ENCODE peak calls at places on chromosomes 6 and 20, in nine cellular contexts. H is tibial nerve; J is CD8-positive, alpha-beta T cell; S is neural crest cell; U is cardiac muscle cell; R is H9; F is progenitor cell of endocrine pancreas; I is AG04450; C is mesothelial cell of epicardium. O is an unnamed sample.

GRCh38 chr20:62400021-62400420 is 7.1 kb downstream of the CABLES2 start:
- DNase-seq in H (no peak), J (no peak), S (no peak), U (no peak), R (no peak), F (no peak), I (no peak), C (no peak), O (no peak)

GRCh38 chr6:47292944-47293343 is 16.8 kb downstream of the TNFRSF21 start:
- DNase-seq in H (no peak), J (no peak), S (no peak), U (no peak), R (no peak), F (no peak), I (no peak), C (no peak), O (no peak)

GRCh38 chr6:151353795-151354194 is 37.6 kb downstream of the ZBTB2 start:
- DNase-seq in H (no peak), J (no peak), S (no peak), U (no peak), R (no peak), F (no peak), I (no peak), C (no peak), O (no peak)

GRCh38 chr6:31037692-31038091 is 27.4 kb downstream of the MUC22 start:
- DNase-seq in H (no peak), J (no peak), S (no peak), U (no peak), R (no peak), F (no peak), I (peak; percentile 27), C (no peak), O (no peak)

GRCh38 chr6:1930356-1930755 is 315.0 kb downstream of the GMDS start:
- DNase-seq in H (no peak), J (no peak), S (no peak), U (no peak), R (no peak), F (no peak), I (no peak), C (no peak), O (no peak)

GRCh38 chr6:34587325-34587724 is 31.2 kb upstream of the SPDEF start:
- DNase-seq in H (no peak), J (no peak), S (no peak), U (no peak), R (no peak), F (no peak), I (no peak), C (no peak), O (no peak)

GRCh38 chr6:49913656-49914055 is 47.3 kb upstream of the CRISP1 start:
- DNase-seq in H (no peak), J (no peak), S (no peak), U (peak; percentile 66), R (peak; percentile 46), F (no peak), I (no peak), C (no peak), O (no peak)

GRCh38 chr6:137866914-137867684 is at the start of gene TNFAIP3:
- DNase-seq in H (peak; percentile 90), J (peak; percentile 95), S (peak; percentile 78), U (peak; percentile 93), R (peak; percentile 89), F (peak; percentile 85), I (peak; percentile 90), C (peak; percentile 90), O (peak; percentile 97)

GRCh38 chr20:56409521-56409920 is 2.5 kb upstream of the CASS4 start:
- DNase-seq in H (no peak), J (no peak), S (no peak), U (no peak), R (no peak), F (no peak), I (peak; percentile 67), C (no peak), O (no peak)

DNA sequence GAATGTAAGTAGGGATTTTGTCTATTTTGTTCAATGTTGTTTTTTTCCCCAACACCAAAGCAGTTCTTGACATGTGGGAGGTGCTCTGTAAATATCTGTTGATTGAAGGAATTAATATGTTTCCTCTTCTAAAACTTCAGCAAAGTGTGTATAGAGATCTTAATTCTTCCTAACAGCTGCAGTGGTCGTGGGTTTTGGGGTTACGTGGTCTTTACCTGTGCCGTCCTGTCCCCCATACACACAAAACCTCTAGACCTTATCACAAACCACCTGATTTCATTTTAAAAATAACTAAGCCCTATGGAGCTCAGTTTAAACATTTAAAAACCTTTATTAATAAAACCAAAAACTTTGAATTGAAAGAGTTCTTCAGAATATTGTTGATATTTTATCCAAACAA is 471.8 kb upstream of the SOX4 start:
- DNase-seq in H (no peak), J (no peak), S (no peak), U (no peak), R (no peak), F (no peak), I (no peak), C (no peak), O (no peak)
- TF ChIP-seq CTCF in H (no peak), J (no peak), S (no peak), U (no peak), R (no peak), F (no peak), I (no peak), C (no peak), O (no peak)

GRCh38 chr6:160261991-160262718 is 3.5 kb upstream of the SLC22A2 start:
- DNase-seq in H (no peak), J (no peak), S (no peak), U (no peak), R (peak; percentile 47), F (no peak), I (no peak), C (no peak), O (no peak)
- TF ChIP-seq CTCF in H (no peak), J (no peak), S (peak; percentile 38), U (peak; percentile 10), R (peak; percentile 57), F (peak; percentile 31), I (no peak), C (no peak), O (no peak)

GRCh38 chr6:132140150-132140549 is 189.0 kb upstream of the CCN2 start:
- DNase-seq in H (no peak), J (no peak), S (no peak), U (no peak), R (no peak), F (no peak), I (no peak), C (no peak), O (no peak)

GRCh38 chr6:132142768-132143167 is 191.6 kb upstream of the CCN2 start:
- DNase-seq in H (no peak), J (no peak), S (no peak), U (no peak), R (no peak), F (no peak), I (no peak), C (no peak), O (no peak)

GRCh38 chr6:132142308-132142707 is 191.1 kb upstream of the CCN2 start:
- DNase-seq in H (no peak), J (no peak), S (no peak), U (no peak), R (no peak), F (no peak), I (no peak), C (no peak), O (no peak)

GRCh38 chr6:132147530-132148011 is 196.4 kb upstream of the CCN2 start:
- DNase-seq in H (no peak), J (no peak), S (no peak), U (no peak), R (no peak), F (no peak), I (peak; percentile 53), C (no peak), O (no peak)

DNA sequence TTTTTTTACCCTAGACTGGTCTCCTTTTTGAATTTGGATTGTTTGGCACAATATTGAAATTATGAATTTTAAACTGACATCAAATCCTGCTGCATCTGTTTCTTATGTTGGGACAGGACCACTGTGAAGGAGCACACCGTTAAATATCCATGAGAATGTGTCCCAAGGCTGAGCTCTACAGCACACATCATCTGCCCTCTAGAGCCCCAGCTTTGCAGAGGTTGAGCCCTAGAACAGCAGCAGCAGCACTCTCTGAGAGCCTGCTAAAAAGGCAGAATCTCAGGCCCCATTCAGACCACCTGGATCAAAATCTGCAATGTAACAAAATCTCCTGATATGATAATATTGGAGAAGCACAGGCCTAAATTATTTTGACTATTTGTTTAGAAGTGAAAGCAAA is 192.1 kb upstream of the CCN2 start:
- DNase-seq in H (no peak), J (no peak), S (no peak), U (no peak), R (no peak), F (no peak), I (no peak), C (no peak), O (no peak)
- TF ChIP-seq CTCF in H (no peak), J (no peak), S (no peak), U (no peak), R (no peak), F (no peak), I (no peak), C (no peak), O (no peak)

GRCh38 chr20:44054849-44055248 is 132.1 kb downstream of the JPH2 start:
- DNase-seq in H (no peak), J (no peak), S (no peak), U (no peak), R (no peak), F (no peak), I (no peak), C (no peak), O (no peak)

GRCh38 chr20:44054118-44054517 is 132.9 kb downstream of the JPH2 start:
- DNase-seq in H (no peak), J (no peak), S (no peak), U (no peak), R (no peak), F (no peak), I (no peak), C (no peak), O (no peak)

GRCh38 chr20:44053046-44053445 is 133.9 kb downstream of the JPH2 start:
- DNase-seq in H (no peak), J (no peak), S (no peak), U (no peak), R (no peak), F (peak; percentile 5), I (no peak), C (no peak), O (no peak)

GRCh38 chr20:44057698-44058675 is 129.0 kb downstream of the JPH2 start:
- DNase-seq in H (no peak), J (no peak), S (no peak), U (no peak), R (no peak), F (no peak), I (no peak), C (no peak), O (no peak)

DNA sequence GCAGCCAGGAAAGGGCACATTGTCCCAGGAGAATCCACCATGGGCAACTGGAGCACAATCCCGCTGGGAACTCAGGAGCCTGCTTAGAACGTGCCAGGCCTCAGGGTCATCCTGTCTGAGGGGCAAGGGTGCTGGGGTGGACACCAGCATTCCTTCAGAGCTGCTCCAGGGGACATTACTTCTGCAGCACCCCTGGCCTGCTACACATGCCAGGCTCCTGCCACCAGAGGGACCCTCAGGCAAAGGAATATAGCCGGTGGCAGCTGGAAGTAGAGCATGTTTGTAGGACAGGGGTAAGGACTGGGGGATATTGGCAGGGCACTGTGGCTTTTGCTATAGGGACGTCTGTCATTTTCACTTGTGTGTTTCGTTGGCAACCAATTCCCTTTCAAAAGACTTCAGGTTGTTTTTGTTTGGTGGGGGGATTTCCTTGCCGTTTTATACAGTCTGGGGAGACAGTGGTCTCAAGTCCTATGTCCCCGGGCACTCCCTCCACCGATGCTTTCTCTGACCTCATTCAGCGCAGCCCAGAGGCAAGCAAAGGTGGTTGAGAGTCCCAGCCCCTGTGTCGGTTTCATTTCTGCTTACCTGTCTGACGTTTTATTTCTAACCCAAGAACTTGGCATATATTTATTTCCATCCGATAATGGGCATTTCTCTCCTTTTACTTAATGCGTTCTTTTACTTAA is 130.8 kb downstream of the JPH2 start:
- DNase-seq in H (no peak), J (peak; percentile 76), S (no peak), U (peak; percentile 71), R (peak; percentile 75), F (peak; percentile 12), I (no peak), C (no peak), O (no peak)
- TF ChIP-seq CTCF in H (no peak), J (peak; percentile 61), S (peak; percentile 50), U (peak; percentile 38), R (peak; percentile 79), F (peak; percentile 65), I (peak; percentile 35), C (no peak), O (no peak)